ENCODE peak calls at places on chromosomes 4 and X, in eight cellular contexts. One of them, this sample, is unnamed.

GRCh38 chr4:35300996-35301774 is 943.1 kb downstream of the ARAP2 start:
- DNase-seq in lower leg skin: no peak
- DNase-seq in tibial nerve: no peak
- DNase-seq in GM06990: no peak
- DNase-seq in aorta: peak; percentile 48
- DNase-seq in RWPE2: no peak
- DNase-seq in psoas muscle: no peak
- DNase-seq in IMR-90: no peak
- DNase-seq in this sample: no peak

GRCh38 chr4:184787766-184788503 is 37.8 kb downstream of the ACSL1 start:
- DNase-seq in lower leg skin: no peak
- DNase-seq in psoas muscle: no peak
- DNase-seq in tibial nerve: no peak
- DNase-seq in aorta: no peak
- DNase-seq in IMR-90: no peak
- DNase-seq in RWPE2: no peak
- DNase-seq in GM06990: no peak
- DNase-seq in this sample: no peak

GRCh38 chrX:115679460-115679859 is 118.5 kb downstream of the PLS3 start:
- DNase-seq in lower leg skin: no peak
- DNase-seq in aorta: no peak
- DNase-seq in IMR-90: peak; percentile 39
- DNase-seq in RWPE2: no peak
- DNase-seq in GM06990: no peak
- DNase-seq in tibial nerve: no peak
- DNase-seq in psoas muscle: no peak
- DNase-seq in this sample: no peak

GRCh38 chr4:26294904-26295303 is 25.9 kb upstream of the RBPJ start:
- DNase-seq in tibial nerve: no peak
- DNase-seq in GM06990: no peak
- DNase-seq in aorta: no peak
- DNase-seq in lower leg skin: no peak
- DNase-seq in psoas muscle: no peak
- DNase-seq in RWPE2: no peak
- DNase-seq in IMR-90: no peak
- DNase-seq in this sample: no peak

GRCh38 chr4:138003248-138003647 is 238.9 kb downstream of the SLC7A11 start:
- DNase-seq in psoas muscle: no peak
- DNase-seq in aorta: no peak
- DNase-seq in lower leg skin: no peak
- DNase-seq in GM06990: peak; percentile 8
- DNase-seq in IMR-90: peak; percentile 51
- DNase-seq in tibial nerve: no peak
- DNase-seq in RWPE2: no peak
- DNase-seq in this sample: no peak

GRCh38 chr4:139779653-139780052 is 114.0 kb downstream of the MGST2 start:
- DNase-seq in GM06990: no peak
- DNase-seq in IMR-90: no peak
- DNase-seq in psoas muscle: no peak
- DNase-seq in aorta: no peak
- DNase-seq in tibial nerve: no peak
- DNase-seq in RWPE2: no peak
- DNase-seq in lower leg skin: no peak
- DNase-seq in this sample: no peak

GRCh38 chr4:16779028-16779675 is 119.3 kb downstream of the LDB2 start:
- DNase-seq in psoas muscle: no peak
- DNase-seq in IMR-90: peak; percentile 55
- DNase-seq in tibial nerve: no peak
- DNase-seq in RWPE2: no peak
- DNase-seq in aorta: no peak
- DNase-seq in lower leg skin: no peak
- DNase-seq in GM06990: no peak
- DNase-seq in this sample: no peak

GRCh38 chr4:140887467-140887866 is 131.3 kb upstream of the TBC1D9 start:
- DNase-seq in RWPE2: no peak
- DNase-seq in lower leg skin: no peak
- DNase-seq in aorta: no peak
- DNase-seq in psoas muscle: no peak
- DNase-seq in IMR-90: no peak
- DNase-seq in tibial nerve: no peak
- DNase-seq in GM06990: no peak
- DNase-seq in this sample: no peak

GRCh38 chr4:38664704-38665401 is 854 bp downstream of the KLF3 start:
- DNase-seq in tibial nerve: peak; percentile 43
- DNase-seq in IMR-90: peak; percentile 56
- DNase-seq in RWPE2: no peak
- DNase-seq in psoas muscle: peak; percentile 58
- DNase-seq in lower leg skin: peak; percentile 93
- DNase-seq in aorta: peak; percentile 88
- DNase-seq in GM06990: no peak
- DNase-seq in this sample: no peak

GRCh38 chr4:154160925-154161324 is 330.7 kb downstream of the DCHS2 start:
- DNase-seq in aorta: no peak
- DNase-seq in tibial nerve: no peak
- DNase-seq in psoas muscle: no peak
- DNase-seq in lower leg skin: no peak
- DNase-seq in IMR-90: no peak
- DNase-seq in GM06990: no peak
- DNase-seq in RWPE2: no peak
- DNase-seq in this sample: peak; percentile 50

GRCh38 chrX:16305187-16305586 is 137.9 kb downstream of the MAGEB17 start:
- DNase-seq in aorta: no peak
- DNase-seq in lower leg skin: no peak
- DNase-seq in psoas muscle: no peak
- DNase-seq in RWPE2: no peak
- DNase-seq in IMR-90: no peak
- DNase-seq in GM06990: no peak
- DNase-seq in tibial nerve: no peak
- DNase-seq in this sample: no peak

GRCh38 chr4:87973283-87974169 is 2.0 kb upstream of the SPP1 start:
- DNase-seq in RWPE2: no peak
- DNase-seq in psoas muscle: peak; percentile 35
- DNase-seq in tibial nerve: peak; percentile 55
- DNase-seq in aorta: no peak
- DNase-seq in lower leg skin: no peak
- DNase-seq in GM06990: no peak
- DNase-seq in IMR-90: peak; percentile 84
- DNase-seq in this sample: no peak

GRCh38 chrX:153499876-153500275 is 5.1 kb downstream of the BGN start:
- DNase-seq in psoas muscle: no peak
- DNase-seq in RWPE2: no peak
- DNase-seq in lower leg skin: no peak
- DNase-seq in IMR-90: no peak
- DNase-seq in tibial nerve: no peak
- DNase-seq in GM06990: no peak
- DNase-seq in aorta: no peak
- DNase-seq in this sample: no peak

GRCh38 chrX:15493118-15494082 is at the start of gene PIR:
- DNase-seq in aorta: peak; percentile 96
- DNase-seq in GM06990: peak; percentile 82
- DNase-seq in lower leg skin: peak; percentile 96
- DNase-seq in RWPE2: peak; percentile 84
- DNase-seq in IMR-90: peak; percentile 80
- DNase-seq in tibial nerve: peak; percentile 64
- DNase-seq in psoas muscle: peak; percentile 89
- DNase-seq in this sample: no peak

GRCh38 chr4:188053302-188053701 is 56.1 kb downstream of the TRIML2 start:
- DNase-seq in lower leg skin: no peak
- DNase-seq in aorta: no peak
- DNase-seq in RWPE2: no peak
- DNase-seq in tibial nerve: no peak
- DNase-seq in IMR-90: no peak
- DNase-seq in GM06990: no peak
- DNase-seq in psoas muscle: no peak
- DNase-seq in this sample: no peak

GRCh38 chr4:140081582-140082398 is 72.2 kb downstream of the MAML3 start:
- DNase-seq in GM06990: no peak
- DNase-seq in psoas muscle: no peak
- DNase-seq in aorta: no peak
- DNase-seq in RWPE2: no peak
- DNase-seq in IMR-90: no peak
- DNase-seq in lower leg skin: no peak
- DNase-seq in tibial nerve: no peak
- DNase-seq in this sample: no peak

GRCh38 chrX:42585842-42586621 is 191.9 kb downstream of the PPP1R2C start:
- DNase-seq in RWPE2: no peak
- DNase-seq in GM06990: no peak
- DNase-seq in aorta: no peak
- DNase-seq in psoas muscle: no peak
- DNase-seq in tibial nerve: no peak
- DNase-seq in IMR-90: no peak
- DNase-seq in lower leg skin: no peak
- DNase-seq in this sample: no peak

GRCh38 chr4:56979674-56980073 is 978 bp downstream of the POLR2B start:
- DNase-seq in tibial nerve: no peak
- DNase-seq in aorta: no peak
- DNase-seq in psoas muscle: no peak
- DNase-seq in IMR-90: peak; percentile 19
- DNase-seq in lower leg skin: peak; percentile 82
- DNase-seq in GM06990: no peak
- DNase-seq in RWPE2: no peak
- DNase-seq in this sample: no peak

DNA sequence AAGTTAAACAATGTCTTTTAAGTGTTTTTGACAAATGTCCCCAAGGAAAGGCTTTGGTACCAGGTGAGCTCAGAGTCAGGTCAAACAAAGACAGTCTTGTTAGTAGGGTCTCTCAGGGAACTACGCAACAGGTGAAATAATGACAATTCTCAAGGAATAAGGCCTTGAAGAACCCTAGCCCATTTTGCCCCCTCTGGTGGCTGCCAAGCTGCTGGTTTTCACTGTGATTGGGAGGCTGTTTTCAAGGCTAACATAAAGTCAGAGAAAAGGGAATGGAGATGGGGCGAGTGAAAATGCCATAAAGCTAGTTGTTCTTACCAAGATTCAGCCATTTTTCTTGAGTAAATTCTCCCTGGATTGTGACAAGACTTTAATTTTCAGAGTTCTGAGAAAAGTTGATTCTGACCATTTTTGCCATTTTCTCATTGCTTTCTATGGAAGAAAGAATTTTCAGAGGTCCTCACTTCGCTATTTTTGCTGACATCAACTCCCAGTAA is 58.7 kb downstream of the RWDD4 start:
- DNase-seq in tibial nerve: no peak
- DNase-seq in RWPE2: no peak
- DNase-seq in aorta: no peak
- DNase-seq in GM06990: no peak
- DNase-seq in IMR-90: no peak
- DNase-seq in psoas muscle: no peak
- DNase-seq in lower leg skin: no peak
- DNase-seq in this sample: no peak
- H3K4me3 ChIP-seq in tibial nerve: no peak overlapping the region
- H3K4me3 ChIP-seq in RWPE2: no peak overlapping the region
- H3K4me3 ChIP-seq in aorta: no peak overlapping the region
- H3K4me3 ChIP-seq in GM06990: no peak overlapping the region
- H3K4me3 ChIP-seq in IMR-90: no peak overlapping the region
- H3K4me3 ChIP-seq in psoas muscle: no peak overlapping the region
- H3K4me3 ChIP-seq in lower leg skin: no peak overlapping the region
- H3K4me3 ChIP-seq in this sample: no peak overlapping the region

GRCh38 chr4:122827258-122827887 is 742 bp downstream of the FGF2 start:
- DNase-seq in tibial nerve: peak; percentile 25
- DNase-seq in GM06990: peak; percentile 85
- DNase-seq in psoas muscle: peak; percentile 64
- DNase-seq in lower leg skin: peak; percentile 86
- DNase-seq in RWPE2: no peak
- DNase-seq in aorta: peak; percentile 87
- DNase-seq in IMR-90: peak; percentile 25
- DNase-seq in this sample: no peak
- H3K4me3 ChIP-seq in tibial nerve: peak overlapping the region; percentile 78
- H3K4me3 ChIP-seq in GM06990: peak overlapping the region; percentile 82
- H3K4me3 ChIP-seq in psoas muscle: peak overlapping the region; percentile 77
- H3K4me3 ChIP-seq in lower leg skin: peak overlapping the region; percentile 60
- H3K4me3 ChIP-seq in RWPE2: peak overlapping the region; percentile 53
- H3K4me3 ChIP-seq in aorta: peak overlapping the region; percentile 83
- H3K4me3 ChIP-seq in IMR-90: peak overlapping the region; percentile 99
- H3K4me3 ChIP-seq in this sample: peak overlapping the region; percentile 93

GRCh38 chr4:69649629-69650028 is 3.4 kb downstream of the UGT2A1 start:
- DNase-seq in psoas muscle: no peak
- DNase-seq in IMR-90: no peak
- DNase-seq in aorta: no peak
- DNase-seq in GM06990: no peak
- DNase-seq in lower leg skin: no peak
- DNase-seq in tibial nerve: no peak
- DNase-seq in RWPE2: no peak
- DNase-seq in this sample: no peak

GRCh38 chr4:69650872-69651271 is 2.2 kb downstream of the UGT2A1 start:
- DNase-seq in lower leg skin: no peak
- DNase-seq in IMR-90: no peak
- DNase-seq in aorta: no peak
- DNase-seq in GM06990: no peak
- DNase-seq in tibial nerve: no peak
- DNase-seq in RWPE2: no peak
- DNase-seq in psoas muscle: no peak
- DNase-seq in this sample: no peak

GRCh38 chr4:69653147-69653546 is at the start of gene UGT2A1:
- DNase-seq in GM06990: no peak
- DNase-seq in RWPE2: no peak
- DNase-seq in lower leg skin: no peak
- DNase-seq in aorta: no peak
- DNase-seq in tibial nerve: no peak
- DNase-seq in IMR-90: no peak
- DNase-seq in psoas muscle: no peak
- DNase-seq in this sample: no peak

DNA sequence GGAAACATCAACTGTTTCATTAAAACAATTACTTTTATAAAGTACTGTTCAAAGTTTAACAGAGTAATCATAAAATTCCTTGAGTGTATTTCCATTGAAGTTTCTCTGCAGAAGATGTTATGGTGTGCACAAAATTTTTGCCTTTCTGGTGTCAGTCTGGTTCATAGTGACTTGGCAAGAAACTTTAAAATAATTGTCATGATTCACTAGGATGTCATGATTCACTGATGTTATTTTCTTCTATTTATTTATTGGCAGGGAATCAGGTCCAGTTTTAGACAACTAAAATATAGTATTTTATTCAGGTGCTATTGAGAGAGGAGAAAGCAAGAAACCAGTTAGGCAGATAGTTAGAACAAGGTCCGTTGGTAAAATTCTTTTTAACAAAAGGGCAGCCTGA is 3.8 kb downstream of the UGT2A1 start:
- DNase-seq in tibial nerve: no peak
- DNase-seq in IMR-90: no peak
- DNase-seq in lower leg skin: no peak
- DNase-seq in GM06990: no peak
- DNase-seq in psoas muscle: no peak
- DNase-seq in RWPE2: no peak
- DNase-seq in aorta: no peak
- DNase-seq in this sample: no peak
- H3K4me3 ChIP-seq in tibial nerve: no peak overlapping the region
- H3K4me3 ChIP-seq in IMR-90: no peak overlapping the region
- H3K4me3 ChIP-seq in lower leg skin: no peak overlapping the region
- H3K4me3 ChIP-seq in GM06990: no peak overlapping the region
- H3K4me3 ChIP-seq in psoas muscle: no peak overlapping the region
- H3K4me3 ChIP-seq in RWPE2: no peak overlapping the region
- H3K4me3 ChIP-seq in aorta: no peak overlapping the region
- H3K4me3 ChIP-seq in this sample: no peak overlapping the region

DNA sequence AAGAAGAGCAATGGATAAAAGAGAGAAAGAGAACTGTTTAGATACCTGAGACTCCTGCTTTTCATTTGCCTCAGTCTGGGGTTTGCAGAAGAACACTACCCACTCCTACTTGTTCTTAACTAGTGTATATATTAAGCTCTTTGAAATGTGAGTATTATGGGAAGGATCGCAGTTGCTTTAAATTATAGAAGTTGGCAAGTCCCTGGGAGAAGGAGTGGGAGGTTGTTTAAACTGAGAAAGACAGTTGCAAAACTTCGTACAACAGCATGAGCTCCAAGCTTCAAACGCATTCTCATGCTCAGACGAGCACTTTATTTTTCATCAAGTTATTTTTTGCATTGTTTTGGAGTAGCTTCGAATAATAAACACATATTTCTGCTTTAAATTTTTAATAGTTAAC is 88.1 kb upstream of the C1QTNF7 start:
- DNase-seq in RWPE2: no peak
- DNase-seq in tibial nerve: no peak
- DNase-seq in lower leg skin: no peak
- DNase-seq in IMR-90: peak; percentile 82
- DNase-seq in GM06990: no peak
- DNase-seq in psoas muscle: no peak
- DNase-seq in aorta: no peak
- DNase-seq in this sample: no peak
- H3K4me3 ChIP-seq in RWPE2: no peak overlapping the region
- H3K4me3 ChIP-seq in tibial nerve: no peak overlapping the region
- H3K4me3 ChIP-seq in lower leg skin: no peak overlapping the region
- H3K4me3 ChIP-seq in IMR-90: no peak overlapping the region
- H3K4me3 ChIP-seq in GM06990: no peak overlapping the region
- H3K4me3 ChIP-seq in psoas muscle: no peak overlapping the region
- H3K4me3 ChIP-seq in aorta: peak overlapping the region; percentile 64
- H3K4me3 ChIP-seq in this sample: no peak overlapping the region